ENCODE peak calls at places on chromosomes 13 and 19, in ten cellular contexts. One of them, this sample, is unnamed.

GRCh38 chr13:26658972-26659371 is 101.5 kb downstream of the WASF3 start:
- DNase-seq in gastrocnemius medialis: no peak
- DNase-seq in Caco-2: no peak
- DNase-seq in GM23338: no peak
- DNase-seq in pancreas: no peak
- DNase-seq in cardiac muscle cell: no peak
- DNase-seq in thyroid gland: peak; percentile 48
- DNase-seq in breast epithelium: no peak
- DNase-seq in SK-N-SH: no peak
- DNase-seq in PC-3: no peak
- DNase-seq in this sample: no peak

GRCh38 chr13:107573184-107573583 is 642.2 kb downstream of the LIG4 start:
- DNase-seq in GM23338: no peak
- DNase-seq in Caco-2: no peak
- DNase-seq in gastrocnemius medialis: no peak
- DNase-seq in breast epithelium: no peak
- DNase-seq in pancreas: no peak
- DNase-seq in PC-3: no peak
- DNase-seq in thyroid gland: no peak
- DNase-seq in cardiac muscle cell: no peak
- DNase-seq in SK-N-SH: no peak
- DNase-seq in this sample: no peak

GRCh38 chr13:33435207-33435606 is 149.7 kb upstream of the STARD13 start:
- DNase-seq in pancreas: no peak
- DNase-seq in Caco-2: no peak
- DNase-seq in breast epithelium: no peak
- DNase-seq in cardiac muscle cell: no peak
- DNase-seq in SK-N-SH: no peak
- DNase-seq in GM23338: no peak
- DNase-seq in gastrocnemius medialis: no peak
- DNase-seq in PC-3: no peak
- DNase-seq in thyroid gland: no peak
- DNase-seq in this sample: no peak

GRCh38 chr19:50300814-50301606 is 28.2 kb downstream of the KCNC3 start:
- DNase-seq in thyroid gland: no peak
- DNase-seq in Caco-2: no peak
- DNase-seq in GM23338: no peak
- DNase-seq in PC-3: peak; percentile 94
- DNase-seq in cardiac muscle cell: no peak
- DNase-seq in gastrocnemius medialis: no peak
- DNase-seq in pancreas: no peak
- DNase-seq in SK-N-SH: no peak
- DNase-seq in breast epithelium: no peak
- DNase-seq in this sample: peak; percentile 64

GRCh38 chr19:45173816-45174215 is 4.2 kb downstream of the TRAPPC6A start:
- DNase-seq in SK-N-SH: no peak
- DNase-seq in gastrocnemius medialis: no peak
- DNase-seq in PC-3: no peak
- DNase-seq in thyroid gland: no peak
- DNase-seq in breast epithelium: no peak
- DNase-seq in GM23338: no peak
- DNase-seq in pancreas: no peak
- DNase-seq in Caco-2: no peak
- DNase-seq in cardiac muscle cell: no peak
- DNase-seq in this sample: no peak

GRCh38 chr19:1817553-1818179 is 5.6 kb upstream of the ATP8B3 start:
- DNase-seq in SK-N-SH: no peak
- DNase-seq in cardiac muscle cell: no peak
- DNase-seq in breast epithelium: no peak
- DNase-seq in PC-3: no peak
- DNase-seq in gastrocnemius medialis: no peak
- DNase-seq in GM23338: no peak
- DNase-seq in pancreas: no peak
- DNase-seq in thyroid gland: no peak
- DNase-seq in Caco-2: no peak
- DNase-seq in this sample: no peak

GRCh38 chr19:5194641-5195040 is 146.0 kb downstream of the PTPRS start:
- DNase-seq in GM23338: no peak
- DNase-seq in SK-N-SH: no peak
- DNase-seq in gastrocnemius medialis: no peak
- DNase-seq in breast epithelium: no peak
- DNase-seq in pancreas: no peak
- DNase-seq in thyroid gland: no peak
- DNase-seq in PC-3: no peak
- DNase-seq in Caco-2: no peak
- DNase-seq in cardiac muscle cell: no peak
- DNase-seq in this sample: no peak

GRCh38 chr19:41887711-41888382 is 4.9 kb downstream of the ARHGEF1 start:
- DNase-seq in pancreas: peak; percentile 69
- DNase-seq in thyroid gland: no peak
- DNase-seq in SK-N-SH: no peak
- DNase-seq in PC-3: peak; percentile 95
- DNase-seq in cardiac muscle cell: no peak
- DNase-seq in Caco-2: peak; percentile 93
- DNase-seq in gastrocnemius medialis: no peak
- DNase-seq in GM23338: peak; percentile 92
- DNase-seq in breast epithelium: peak; percentile 63
- DNase-seq in this sample: no peak

GRCh38 chr19:33389574-33390119 is 16.1 kb downstream of the CEBPG start:
- DNase-seq in SK-N-SH: peak; percentile 50
- DNase-seq in GM23338: no peak
- DNase-seq in breast epithelium: no peak
- DNase-seq in Caco-2: no peak
- DNase-seq in pancreas: peak; percentile 56
- DNase-seq in cardiac muscle cell: no peak
- DNase-seq in thyroid gland: no peak
- DNase-seq in gastrocnemius medialis: no peak
- DNase-seq in PC-3: no peak
- DNase-seq in this sample: no peak

GRCh38 chr13:112608212-112608611 is 20.3 kb upstream of the TUBGCP3 start:
- DNase-seq in PC-3: no peak
- DNase-seq in thyroid gland: no peak
- DNase-seq in pancreas: no peak
- DNase-seq in GM23338: no peak
- DNase-seq in breast epithelium: no peak
- DNase-seq in gastrocnemius medialis: no peak
- DNase-seq in SK-N-SH: no peak
- DNase-seq in Caco-2: no peak
- DNase-seq in cardiac muscle cell: no peak
- DNase-seq in this sample: no peak

DNA sequence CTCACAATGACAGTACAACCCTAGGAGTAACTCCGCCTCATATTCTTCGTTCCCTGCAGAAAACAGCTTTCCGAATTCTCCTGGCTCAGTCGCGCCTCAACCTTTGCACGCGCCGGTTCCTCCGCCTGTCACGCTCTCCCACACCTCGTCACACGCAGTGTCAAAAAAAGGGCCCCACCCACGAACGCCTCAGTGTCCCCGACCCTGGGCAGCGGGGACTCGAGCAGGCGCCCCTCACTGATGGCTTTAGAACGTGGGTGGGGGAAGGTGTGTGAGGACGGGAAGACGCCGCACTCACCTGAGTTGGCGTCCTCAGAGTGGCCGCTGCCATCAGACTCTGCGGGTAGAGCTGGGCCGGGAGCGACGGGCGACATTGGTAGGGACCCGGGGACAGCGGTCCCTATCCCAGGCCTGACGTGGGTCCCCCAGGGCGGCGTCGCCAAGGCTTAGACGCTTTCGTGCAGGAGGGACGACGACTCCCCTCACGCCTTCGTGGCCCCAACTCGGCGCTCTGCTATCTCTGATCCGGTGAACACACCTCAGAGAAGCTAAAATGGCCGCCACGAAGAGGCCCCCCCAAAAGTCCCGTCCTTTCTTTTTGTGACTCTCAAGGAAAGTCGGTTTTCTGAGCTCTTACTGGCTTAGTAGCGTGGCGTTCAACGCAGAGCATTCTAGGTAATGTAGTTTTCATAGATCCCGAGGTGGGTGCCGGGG is at the start of gene ZNF154:
- DNase-seq in breast epithelium: peak; percentile 26
- DNase-seq in thyroid gland: peak; percentile 73
- DNase-seq in gastrocnemius medialis: peak; percentile 47
- DNase-seq in Caco-2: no peak
- DNase-seq in cardiac muscle cell: peak; percentile 92
- DNase-seq in SK-N-SH: no peak
- DNase-seq in GM23338: peak; percentile 99
- DNase-seq in pancreas: peak; percentile 56
- DNase-seq in PC-3: no peak
- DNase-seq in this sample: no peak
- H3K4me3 ChIP-seq in breast epithelium: peak within 1 kb of the TSS; percentile 24
- H3K4me3 ChIP-seq in thyroid gland: peak within 1 kb of the TSS; percentile 21
- H3K4me3 ChIP-seq in gastrocnemius medialis: peak within 1 kb of the TSS; percentile 66
- H3K4me3 ChIP-seq in Caco-2: no peak within 1 kb of the TSS
- H3K4me3 ChIP-seq in cardiac muscle cell: peak within 1 kb of the TSS; percentile 74
- H3K4me3 ChIP-seq in SK-N-SH: no peak within 1 kb of the TSS
- H3K4me3 ChIP-seq in GM23338: peak within 1 kb of the TSS; percentile 98
- H3K4me3 ChIP-seq in pancreas: peak within 1 kb of the TSS; percentile 10
- H3K4me3 ChIP-seq in PC-3: no peak within 1 kb of the TSS
- H3K4me3 ChIP-seq in this sample: no peak within 1 kb of the TSS

GRCh38 chr13:35961461-35962220 is 169.5 kb downstream of the DCLK1 start:
- DNase-seq in gastrocnemius medialis: no peak
- DNase-seq in GM23338: no peak
- DNase-seq in PC-3: peak; percentile 13
- DNase-seq in SK-N-SH: no peak
- DNase-seq in pancreas: no peak
- DNase-seq in Caco-2: no peak
- DNase-seq in thyroid gland: no peak
- DNase-seq in cardiac muscle cell: no peak
- DNase-seq in breast epithelium: no peak
- DNase-seq in this sample: no peak

GRCh38 chr13:35966024-35966423 is 165.2 kb downstream of the DCLK1 start:
- DNase-seq in thyroid gland: no peak
- DNase-seq in pancreas: no peak
- DNase-seq in breast epithelium: no peak
- DNase-seq in gastrocnemius medialis: no peak
- DNase-seq in SK-N-SH: no peak
- DNase-seq in Caco-2: no peak
- DNase-seq in GM23338: no peak
- DNase-seq in cardiac muscle cell: no peak
- DNase-seq in PC-3: no peak
- DNase-seq in this sample: no peak

GRCh38 chr13:35965226-35965927 is 165.8 kb downstream of the DCLK1 start:
- DNase-seq in Caco-2: no peak
- DNase-seq in PC-3: no peak
- DNase-seq in gastrocnemius medialis: no peak
- DNase-seq in GM23338: no peak
- DNase-seq in thyroid gland: no peak
- DNase-seq in cardiac muscle cell: no peak
- DNase-seq in breast epithelium: no peak
- DNase-seq in SK-N-SH: peak; percentile 74
- DNase-seq in pancreas: no peak
- DNase-seq in this sample: no peak

GRCh38 chr13:35964764-35965163 is 166.4 kb downstream of the DCLK1 start:
- DNase-seq in thyroid gland: no peak
- DNase-seq in gastrocnemius medialis: no peak
- DNase-seq in cardiac muscle cell: no peak
- DNase-seq in Caco-2: no peak
- DNase-seq in breast epithelium: no peak
- DNase-seq in PC-3: peak; percentile 6
- DNase-seq in SK-N-SH: no peak
- DNase-seq in pancreas: no peak
- DNase-seq in GM23338: no peak
- DNase-seq in this sample: no peak

GRCh38 chr13:35963982-35964665 is 167.1 kb downstream of the DCLK1 start:
- DNase-seq in GM23338: no peak
- DNase-seq in PC-3: no peak
- DNase-seq in breast epithelium: no peak
- DNase-seq in gastrocnemius medialis: no peak
- DNase-seq in cardiac muscle cell: no peak
- DNase-seq in thyroid gland: no peak
- DNase-seq in SK-N-SH: no peak
- DNase-seq in pancreas: no peak
- DNase-seq in Caco-2: no peak
- DNase-seq in this sample: no peak
- H3K27me3 ChIP-seq in GM23338: no peaks in the 10 kb centered on the region
- H3K27me3 ChIP-seq in PC-3: no peaks in the 10 kb centered on the region
- H3K27me3 ChIP-seq in breast epithelium: no peaks in the 10 kb centered on the region
- H3K27me3 ChIP-seq in gastrocnemius medialis: no peaks in the 10 kb centered on the region
- H3K27me3 ChIP-seq in cardiac muscle cell: no peaks in the 10 kb centered on the region
- H3K27me3 ChIP-seq in thyroid gland: no peaks in the 10 kb centered on the region
- H3K27me3 ChIP-seq in SK-N-SH: no peaks in the 10 kb centered on the region
- H3K27me3 ChIP-seq in pancreas: no peaks in the 10 kb centered on the region
- H3K27me3 ChIP-seq in Caco-2: no peaks in the 10 kb centered on the region
- H3K27me3 ChIP-seq in this sample: no peaks in the 10 kb centered on the region

GRCh38 chr19:30371157-30371845 is 883 bp upstream of the ZNF536 start:
- DNase-seq in PC-3: no peak
- DNase-seq in cardiac muscle cell: no peak
- DNase-seq in pancreas: no peak
- DNase-seq in Caco-2: no peak
- DNase-seq in GM23338: no peak
- DNase-seq in gastrocnemius medialis: no peak
- DNase-seq in SK-N-SH: peak; percentile 76
- DNase-seq in breast epithelium: no peak
- DNase-seq in thyroid gland: no peak
- DNase-seq in this sample: no peak

GRCh38 chr19:30367421-30367820 is 4.8 kb upstream of the ZNF536 start:
- DNase-seq in PC-3: no peak
- DNase-seq in GM23338: no peak
- DNase-seq in cardiac muscle cell: no peak
- DNase-seq in SK-N-SH: no peak
- DNase-seq in breast epithelium: no peak
- DNase-seq in Caco-2: no peak
- DNase-seq in pancreas: no peak
- DNase-seq in gastrocnemius medialis: no peak
- DNase-seq in thyroid gland: no peak
- DNase-seq in this sample: no peak

GRCh38 chr19:30367001-30367400 is 5.2 kb upstream of the ZNF536 start:
- DNase-seq in SK-N-SH: no peak
- DNase-seq in GM23338: no peak
- DNase-seq in pancreas: no peak
- DNase-seq in cardiac muscle cell: no peak
- DNase-seq in breast epithelium: no peak
- DNase-seq in Caco-2: no peak
- DNase-seq in gastrocnemius medialis: no peak
- DNase-seq in thyroid gland: no peak
- DNase-seq in PC-3: no peak
- DNase-seq in this sample: no peak

GRCh38 chr19:30371960-30372824 is at the start of gene ZNF536:
- DNase-seq in pancreas: no peak
- DNase-seq in Caco-2: no peak
- DNase-seq in breast epithelium: no peak
- DNase-seq in PC-3: no peak
- DNase-seq in cardiac muscle cell: no peak
- DNase-seq in GM23338: no peak
- DNase-seq in thyroid gland: no peak
- DNase-seq in SK-N-SH: no peak
- DNase-seq in gastrocnemius medialis: no peak
- DNase-seq in this sample: no peak

GRCh38 chr19:30369833-30370232 is 2.4 kb upstream of the ZNF536 start:
- DNase-seq in gastrocnemius medialis: no peak
- DNase-seq in GM23338: no peak
- DNase-seq in SK-N-SH: no peak
- DNase-seq in cardiac muscle cell: no peak
- DNase-seq in breast epithelium: no peak
- DNase-seq in PC-3: no peak
- DNase-seq in pancreas: no peak
- DNase-seq in Caco-2: no peak
- DNase-seq in thyroid gland: no peak
- DNase-seq in this sample: no peak
- H3K36me3 ChIP-seq in gastrocnemius medialis: no peaks in the 10 kb centered on the region
- H3K36me3 ChIP-seq in GM23338: no peaks in the 10 kb centered on the region
- H3K36me3 ChIP-seq in SK-N-SH: no peaks in the 10 kb centered on the region
- H3K36me3 ChIP-seq in cardiac muscle cell: no peaks in the 10 kb centered on the region
- H3K36me3 ChIP-seq in breast epithelium: no peaks in the 10 kb centered on the region
- H3K36me3 ChIP-seq in PC-3: no peaks in the 10 kb centered on the region
- H3K36me3 ChIP-seq in pancreas: no peaks in the 10 kb centered on the region
- H3K36me3 ChIP-seq in Caco-2: no peaks in the 10 kb centered on the region
- H3K36me3 ChIP-seq in thyroid gland: no peaks in the 10 kb centered on the region
- H3K36me3 ChIP-seq in this sample: no peaks in the 10 kb centered on the region

GRCh38 chr19:13355356-13355755 is 150.9 kb downstream of the CACNA1A start:
- DNase-seq in GM23338: no peak
- DNase-seq in breast epithelium: no peak
- DNase-seq in Caco-2: no peak
- DNase-seq in pancreas: no peak
- DNase-seq in cardiac muscle cell: no peak
- DNase-seq in gastrocnemius medialis: no peak
- DNase-seq in PC-3: no peak
- DNase-seq in thyroid gland: no peak
- DNase-seq in SK-N-SH: no peak
- DNase-seq in this sample: no peak
- H3K4me3 ChIP-seq in GM23338: no peak overlapping the region
- H3K4me3 ChIP-seq in breast epithelium: no peak overlapping the region
- H3K4me3 ChIP-seq in Caco-2: no peak overlapping the region
- H3K4me3 ChIP-seq in pancreas: no peak overlapping the region
- H3K4me3 ChIP-seq in cardiac muscle cell: no peak overlapping the region
- H3K4me3 ChIP-seq in gastrocnemius medialis: no peak overlapping the region
- H3K4me3 ChIP-seq in PC-3: no peak overlapping the region
- H3K4me3 ChIP-seq in thyroid gland: no peak overlapping the region
- H3K4me3 ChIP-seq in SK-N-SH: no peak overlapping the region
- H3K4me3 ChIP-seq in this sample: no peak overlapping the region

This sample was measured in MG63.